ENCODE peak calls at places on chromosome 9, in five cellular contexts. I, W, X, A and U are unnamed samples.

GRCh38 chr9:6029581-6029980 is 14.2 kb upstream of the RANBP6 start:
- DNase-seq in I (no peak), W (no peak), X (no peak), A (no peak), U (no peak)

GRCh38 chr9:93965830-93966577 is 10.8 kb upstream of the BARX1 start:
- DNase-seq in I (no peak), W (no peak), X (peak; percentile 73), A (no peak), U (no peak)

GRCh38 chr9:135978650-135979461 is 17.7 kb upstream of the UBAC1 start:
- DNase-seq in I (peak; percentile 82), W (no peak), X (no peak), A (no peak), U (no peak)

GRCh38 chr9:136544549-136545064 is 1.2 kb downstream of the NOTCH1 start:
- DNase-seq in I (peak; percentile 63), W (no peak), X (peak; percentile 57), A (peak; percentile 71), U (peak; percentile 56)

GRCh38 chr9:121945849-121946248 is 147.3 kb downstream of the TTLL11 start:
- DNase-seq in I (no peak), W (no peak), X (no peak), A (no peak), U (no peak)

GRCh38 chr9:24846248-24846912 is 300.7 kb upstream of the IZUMO3 start:
- DNase-seq in I (no peak), W (no peak), X (no peak), A (no peak), U (no peak)

GRCh38 chr9:20297646-20298084 is 324.6 kb downstream of the MLLT3 start:
- DNase-seq in I (no peak), W (no peak), X (no peak), A (no peak), U (peak; percentile 30)

GRCh38 chr9:129398901-129399300 is 220.8 kb upstream of the IER5L start:
- DNase-seq in I (no peak), W (no peak), X (no peak), A (no peak), U (peak; percentile 25)

GRCh38 chr9:128190516-128191405 is 611 bp downstream of the CIZ1 start:
- DNase-seq in I (no peak), W (no peak), X (no peak), A (peak; percentile 49), U (no peak)

GRCh38 chr9:17318821-17319320 is 184.0 kb downstream of the CNTLN start:
- DNase-seq in I (no peak), W (no peak), X (no peak), A (no peak), U (no peak)

GRCh38 chr9:123335227-123335985 is 20.6 kb upstream of the CRB2 start:
- DNase-seq in I (no peak), W (no peak), X (no peak), A (no peak), U (no peak)

GRCh38 chr9:34653131-34653530 is 1.1 kb downstream of the IL11RA start:
- DNase-seq in I (peak; percentile 48), W (no peak), X (no peak), A (no peak), U (no peak)

GRCh38 chr9:38016375-38017120 is 52.5 kb downstream of the SHB start:
- DNase-seq in I (no peak), W (no peak), X (no peak), A (no peak), U (no peak)

GRCh38 chr9:91060520-91061343 is 259.1 kb downstream of the SYK start:
- DNase-seq in I (no peak), W (peak; percentile 94), X (peak; percentile 55), A (no peak), U (peak; percentile 73)

GRCh38 chr9:7118653-7119052 is 360.9 kb downstream of the KDM4C start:
- DNase-seq in I (no peak), W (no peak), X (no peak), A (peak; percentile 20), U (no peak)

GRCh38 chr9:123753011-123753410 is 176.9 kb downstream of the DENND1A start:
- DNase-seq in I (no peak), W (no peak), X (no peak), A (no peak), U (no peak)

GRCh38 chr9:124342946-124343485 is 72.2 kb downstream of the PSMB7 start:
- DNase-seq in I (no peak), W (no peak), X (no peak), A (no peak), U (peak; percentile 83)

GRCh38 chr9:70407081-70407503 is 7.4 kb downstream of the KLF9 start:
- DNase-seq in I (no peak), W (no peak), X (no peak), A (no peak), U (no peak)

GRCh38 chr9:70315389-70315788 is 56.6 kb downstream of the SMC5 start:
- DNase-seq in I (no peak), W (no peak), X (no peak), A (no peak), U (no peak)

GRCh38 chr9:131732061-131732526 is 7.8 kb downstream of the RAPGEF1 start:
- DNase-seq in I (no peak), W (peak; percentile 59), X (no peak), A (no peak), U (no peak)

GRCh38 chr9:11702529-11702928 is 990.7 kb upstream of the TYRP1 start:
- DNase-seq in I (no peak), W (no peak), X (no peak), A (no peak), U (no peak)

GRCh38 chr9:22170990-22171663 is 162.0 kb upstream of the CDKN2B start:
- DNase-seq in I (no peak), W (no peak), X (no peak), A (no peak), U (no peak)

GRCh38 chr9:118612201-118612600 is 757.0 kb downstream of the BRINP1 start:
- DNase-seq in I (no peak), W (no peak), X (no peak), A (no peak), U (no peak)

GRCh38 chr9:93909242-93909616 is 45.9 kb downstream of the BARX1 start:
- DNase-seq in I (no peak), W (no peak), X (no peak), A (no peak), U (no peak)

GRCh38 chr9:90641868-90642558 is 611 bp downstream of the DIRAS2 start:
- DNase-seq in I (no peak), W (no peak), X (no peak), A (no peak), U (no peak)

GRCh38 chr9:98175013-98175679 is 17.3 kb downstream of the CORO2A start:
- DNase-seq in I (no peak), W (peak; percentile 92), X (no peak), A (no peak), U (no peak)

GRCh38 chr9:75892168-75892901 is 1.9 kb downstream of the PCSK5 start:
- DNase-seq in I (peak; percentile 14), W (no peak), X (no peak), A (no peak), U (peak; percentile 66)

GRCh38 chr9:37239224-37239859 is 119.0 kb downstream of the ZCCHC7 start:
- DNase-seq in I (no peak), W (peak; percentile 45), X (no peak), A (no peak), U (no peak)

GRCh38 chr9:127942152-127943010 is 4.7 kb upstream of the DPM2 start:
- DNase-seq in I (peak; percentile 88), W (peak; percentile 43), X (peak; percentile 73), A (peak; percentile 67), U (peak; percentile 77)

GRCh38 chr9:4011062-4011461 is 288.8 kb downstream of the GLIS3 start:
- DNase-seq in I (no peak), W (no peak), X (no peak), A (no peak), U (no peak)

GRCh38 chr9:5095795-5096194 is 89.6 kb downstream of the INSL6 start:
- DNase-seq in I (no peak), W (no peak), X (no peak), A (no peak), U (no peak)

GRCh38 chr9:112772215-112772509 is 21.6 kb downstream of the SNX30 start:
- DNase-seq in I (no peak), W (no peak), X (no peak), A (no peak), U (no peak)

DNA sequence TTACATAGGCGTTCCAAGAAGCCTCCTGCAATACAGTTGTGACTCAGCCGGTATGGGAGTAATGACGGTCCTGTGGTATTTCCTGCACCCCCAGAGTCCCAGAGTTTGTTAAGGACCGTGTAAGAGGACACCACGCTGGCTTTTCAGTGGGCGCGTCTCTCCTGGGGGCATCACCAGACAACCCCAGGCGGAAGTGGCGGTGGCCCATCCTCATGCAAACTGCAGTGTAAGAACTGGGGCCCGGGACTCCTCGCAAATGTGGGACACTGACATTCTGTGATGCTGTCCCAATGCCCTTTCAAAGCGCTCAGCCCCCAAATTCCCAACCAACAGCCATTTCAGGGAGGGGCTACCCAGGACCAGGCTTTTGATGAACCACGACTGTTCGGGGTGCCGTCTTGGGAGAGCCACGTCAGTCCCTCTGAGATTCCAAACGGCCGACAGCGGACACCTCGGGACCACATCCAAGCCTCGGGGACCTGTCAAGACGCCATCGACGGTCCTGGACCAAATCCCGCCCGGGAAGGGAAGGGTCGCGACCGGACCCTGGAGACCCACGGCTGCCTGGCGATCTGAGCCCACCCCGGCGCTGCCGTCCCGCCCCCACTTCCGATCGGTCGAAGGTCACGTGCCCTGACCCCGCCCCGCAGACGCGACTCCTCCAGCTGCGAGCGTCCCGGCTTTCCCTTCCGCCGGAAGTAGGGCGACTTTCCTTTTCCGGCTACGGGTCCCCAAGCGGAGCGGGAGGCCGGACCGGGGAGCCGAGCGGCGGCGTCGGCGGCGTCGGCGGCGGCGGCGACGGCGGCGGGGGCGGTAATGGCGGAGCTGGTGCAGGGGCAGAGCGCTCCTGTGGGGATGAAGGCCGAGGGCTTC is at the start of gene FUBP3:
- DNase-seq in I (peak; percentile 99), W (peak; percentile 84), X (peak; percentile 94), A (peak; percentile 96), U (peak; percentile 93)
- TF ChIP-seq EP300 in I (no peak), W (no peak), X (no peak), A (peak; percentile 30), U (no peak)

GRCh38 chr9:19232830-19233194 is 2.3 kb downstream of the DENND4C start:
- DNase-seq in I (peak; percentile 21), W (no peak), X (no peak), A (no peak), U (no peak)
- H3K4me3 ChIP-seq in I (peak overlapping the region; percentile 79), W (peak overlapping the region; percentile 88), X (peak overlapping the region; percentile 68), A (peak overlapping the region; percentile 92), U (peak overlapping the region; percentile 86)

GRCh38 chr9:83444110-83444509 is 94.1 kb downstream of the FRMD3 start:
- DNase-seq in I (peak; percentile 44), W (no peak), X (no peak), A (peak; percentile 8), U (no peak)
- TF ChIP-seq EP300 in I (no peak), W (no peak), X (no peak), A (no peak), U (no peak)

DNA sequence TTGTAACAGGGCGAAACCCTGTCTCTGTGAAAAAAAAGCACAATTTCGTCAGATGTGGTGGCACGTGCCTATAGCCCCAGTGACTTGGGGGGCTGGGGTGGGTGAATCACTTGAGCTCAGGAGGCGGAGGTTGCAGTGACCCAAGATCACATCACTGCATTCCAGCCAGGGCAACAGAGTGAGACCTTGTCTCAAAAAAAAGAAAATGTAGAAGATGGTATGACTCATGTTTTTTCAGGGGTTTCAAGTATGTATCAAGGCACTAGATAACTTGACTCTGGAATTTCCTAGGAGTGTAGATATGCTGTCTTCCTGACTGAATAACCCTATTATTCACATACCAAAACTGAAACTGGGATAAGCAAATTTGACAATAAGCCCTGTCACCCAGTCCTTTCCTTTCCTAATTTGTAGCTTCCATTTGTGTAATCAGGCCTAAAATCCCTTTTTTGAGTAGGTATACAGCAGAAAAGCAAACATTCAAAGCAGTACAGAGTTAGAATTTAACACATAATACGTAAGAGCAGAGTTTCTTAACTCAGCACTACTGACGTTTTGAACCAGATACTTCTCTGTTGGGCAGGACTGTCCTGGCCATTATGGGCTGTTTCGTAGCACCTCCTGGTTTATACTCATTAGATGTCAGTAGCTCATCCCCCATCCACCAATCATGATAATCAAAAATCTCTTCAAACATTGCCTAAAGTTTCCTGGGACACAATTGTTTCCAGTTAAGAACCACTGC is 17.3 kb upstream of the ANKRD18B start:
- DNase-seq in I (no peak), W (peak; percentile 31), X (no peak), A (no peak), U (no peak)
- H3K4me3 ChIP-seq in I (peak overlapping the region; percentile 48), W (no peak overlapping the region), X (no peak overlapping the region), A (no peak overlapping the region), U (no peak overlapping the region)